ENCODE peak calls at places on chromosomes 16 and 17, in six cellular contexts. One of them, this sample, is unnamed.
A peak's percentile ranks its signal among the peaks of the same experiment; 100 is the strongest.

GRCh38 chr17:28900986-28901726 is 1.7 kb downstream of the DHRS13 start:
- DNase-seq in mesenteric fat pad: no peak
- DNase-seq in AG10803: no peak
- DNase-seq in epithelial cell of esophagus: no peak
- DNase-seq in cardiac muscle cell: no peak
- DNase-seq in left cardiac atrium: no peak
- DNase-seq in this sample: no peak

GRCh38 chr16:28977703-28978641 is 3.4 kb downstream of the SPNS1 start:
- DNase-seq in AG10803: no peak
- DNase-seq in epithelial cell of esophagus: peak; percentile 32
- DNase-seq in mesenteric fat pad: no peak
- DNase-seq in cardiac muscle cell: no peak
- DNase-seq in left cardiac atrium: no peak
- DNase-seq in this sample: no peak

GRCh38 chr17:17027442-17028058 is 14.7 kb upstream of the MPRIP start:
- DNase-seq in cardiac muscle cell: no peak
- DNase-seq in AG10803: no peak
- DNase-seq in left cardiac atrium: no peak
- DNase-seq in epithelial cell of esophagus: peak; percentile 29
- DNase-seq in mesenteric fat pad: no peak
- DNase-seq in this sample: no peak

GRCh38 chr16:75097941-75098897 is 18.4 kb downstream of the LDHD start:
- DNase-seq in AG10803: no peak
- DNase-seq in left cardiac atrium: no peak
- DNase-seq in epithelial cell of esophagus: no peak
- DNase-seq in cardiac muscle cell: no peak
- DNase-seq in mesenteric fat pad: no peak
- DNase-seq in this sample: no peak

GRCh38 chr17:39738568-39738901 is 797 bp downstream of the GRB7 start:
- DNase-seq in epithelial cell of esophagus: peak; percentile 74
- DNase-seq in left cardiac atrium: no peak
- DNase-seq in AG10803: no peak
- DNase-seq in mesenteric fat pad: no peak
- DNase-seq in cardiac muscle cell: no peak
- DNase-seq in this sample: no peak

GRCh38 chr16:29645699-29646187 is 17.3 kb upstream of the SPN start:
- DNase-seq in mesenteric fat pad: no peak
- DNase-seq in AG10803: no peak
- DNase-seq in left cardiac atrium: no peak
- DNase-seq in epithelial cell of esophagus: peak; percentile 9
- DNase-seq in cardiac muscle cell: peak; percentile 23
- DNase-seq in this sample: no peak

GRCh38 chr17:79617304-79617703 is 6.5 kb upstream of the RBFOX3 start:
- DNase-seq in cardiac muscle cell: no peak
- DNase-seq in mesenteric fat pad: peak; percentile 84
- DNase-seq in AG10803: no peak
- DNase-seq in left cardiac atrium: peak; percentile 8
- DNase-seq in epithelial cell of esophagus: no peak
- DNase-seq in this sample: no peak

GRCh38 chr16:58127033-58127556 is 2.1 kb downstream of the CFAP20 start:
- DNase-seq in cardiac muscle cell: peak; percentile 61
- DNase-seq in mesenteric fat pad: peak; percentile 28
- DNase-seq in left cardiac atrium: no peak
- DNase-seq in AG10803: peak; percentile 71
- DNase-seq in epithelial cell of esophagus: peak; percentile 35
- DNase-seq in this sample: no peak

GRCh38 chr16:22614271-22614947 is 103.7 kb downstream of the NPIPB5 start:
- DNase-seq in cardiac muscle cell: no peak
- DNase-seq in mesenteric fat pad: no peak
- DNase-seq in epithelial cell of esophagus: peak; percentile 81
- DNase-seq in left cardiac atrium: no peak
- DNase-seq in AG10803: peak; percentile 8
- DNase-seq in this sample: no peak

GRCh38 chr16:81158964-81159363 is 62.8 kb upstream of the GCSH start:
- DNase-seq in left cardiac atrium: no peak
- DNase-seq in mesenteric fat pad: no peak
- DNase-seq in cardiac muscle cell: no peak
- DNase-seq in AG10803: no peak
- DNase-seq in epithelial cell of esophagus: no peak
- DNase-seq in this sample: no peak

GRCh38 chr17:59643159-59643857 is 23.6 kb downstream of the CLTC start:
- DNase-seq in epithelial cell of esophagus: peak; percentile 70
- DNase-seq in AG10803: peak; percentile 56
- DNase-seq in cardiac muscle cell: peak; percentile 46
- DNase-seq in left cardiac atrium: no peak
- DNase-seq in mesenteric fat pad: no peak
- DNase-seq in this sample: no peak

GRCh38 chr16:82011199-82011641 is at the start of gene SDR42E1:
- DNase-seq in left cardiac atrium: peak; percentile 38
- DNase-seq in mesenteric fat pad: no peak
- DNase-seq in AG10803: no peak
- DNase-seq in epithelial cell of esophagus: peak; percentile 86
- DNase-seq in cardiac muscle cell: no peak
- DNase-seq in this sample: no peak

GRCh38 chr17:46839211-46839610 is 12.2 kb upstream of the WNT9B start:
- DNase-seq in epithelial cell of esophagus: no peak
- DNase-seq in cardiac muscle cell: no peak
- DNase-seq in mesenteric fat pad: no peak
- DNase-seq in left cardiac atrium: no peak
- DNase-seq in AG10803: no peak
- DNase-seq in this sample: no peak

GRCh38 chr17:80242505-80242904 is 18.1 kb upstream of the RNF213 start:
- DNase-seq in mesenteric fat pad: no peak
- DNase-seq in left cardiac atrium: no peak
- DNase-seq in epithelial cell of esophagus: no peak
- DNase-seq in cardiac muscle cell: no peak
- DNase-seq in AG10803: no peak
- DNase-seq in this sample: no peak

GRCh38 chr17:75152971-75153853 is 1.1 kb downstream of the JPT1 start:
- DNase-seq in left cardiac atrium: no peak
- DNase-seq in mesenteric fat pad: peak; percentile 39
- DNase-seq in AG10803: no peak
- DNase-seq in cardiac muscle cell: peak; percentile 24
- DNase-seq in epithelial cell of esophagus: peak; percentile 73
- DNase-seq in this sample: no peak

GRCh38 chr16:73020409-73020884 is 27.5 kb downstream of the ZFHX3 start:
- DNase-seq in cardiac muscle cell: peak; percentile 91
- DNase-seq in left cardiac atrium: peak; percentile 88
- DNase-seq in AG10803: peak; percentile 92
- DNase-seq in mesenteric fat pad: peak; percentile 92
- DNase-seq in epithelial cell of esophagus: peak; percentile 78
- DNase-seq in this sample: no peak